ENCODE peak calls at places on chromosomes 3 and 15, in four cellular contexts. C is naive thymus-derived CD4-positive, alpha-beta T cell; O is transverse colon; A is pancreas. L is an unnamed sample. For H3K4me1, the result is how much of the 10 kb centered on the place peaks cover.

GRCh38 chr15:77853910-77854309 is 221.2 kb upstream of the LINGO1 start:
- DNase-seq in C (no peak), O (no peak), A (no peak), L (no peak)

GRCh38 chr3:138439646-138440045 is 5.2 kb downstream of the ESYT3 start:
- DNase-seq in C (no peak), O (no peak), A (no peak), L (no peak)

GRCh38 chr3:189320511-189320910 is 148.7 kb downstream of the TPRG1 start:
- DNase-seq in C (no peak), O (no peak), A (no peak), L (no peak)

GRCh38 chr3:188234172-188234571 is 80.2 kb downstream of the LPP start:
- DNase-seq in C (no peak), O (no peak), A (no peak), L (no peak)

GRCh38 chr3:172103724-172104123 is 64.3 kb downstream of the FNDC3B start:
- DNase-seq in C (no peak), O (no peak), A (no peak), L (no peak)

GRCh38 chr3:183490653-183491052 is 62.2 kb upstream of the MCF2L2 start:
- DNase-seq in C (peak), O (peak), A (no peak), L (no peak)

GRCh38 chr3:102904629-102905028 is 469.8 kb downstream of the ZPLD1 start:
- DNase-seq in C (no peak), O (no peak), A (no peak), L (peak)

GRCh38 chr3:11588755-11589154 is 55.0 kb downstream of the VGLL4 start:
- DNase-seq in C (no peak), O (no peak), A (no peak), L (no peak)

GRCh38 chr15:28110416-28110975 is 11.4 kb upstream of the OCA2 start:
- DNase-seq in C (no peak), O (no peak), A (no peak), L (no peak)

GRCh38 chr15:59026207-59026606 is 38.7 kb downstream of the RNF111 start:
- DNase-seq in C (no peak), O (no peak), A (no peak), L (no peak)

GRCh38 chr3:88882121-88882520 is 225.3 kb upstream of the EPHA3 start:
- DNase-seq in C (no peak), O (no peak), A (no peak), L (no peak)

GRCh38 chr3:18246336-18247060 is 178.6 kb downstream of the SATB1 start:
- DNase-seq in C (no peak), O (no peak), A (no peak), L (no peak)

GRCh38 chr3:179969525-179969924 is 67.2 kb downstream of the PEX5L start:
- DNase-seq in C (no peak), O (no peak), A (no peak), L (no peak)

GRCh38 chr3:169458752-169459151 is 204.8 kb downstream of the MECOM start:
- DNase-seq in C (no peak), O (no peak), A (no peak), L (no peak)

GRCh38 chr3:124075758-124076157 is 83.8 kb upstream of the ROPN1 start:
- DNase-seq in C (no peak), O (no peak), A (no peak), L (no peak)

GRCh38 chr3:160941885-160942494 is 163.2 kb downstream of the B3GALNT1 start:
- DNase-seq in C (peak), O (peak), A (peak), L (no peak)

GRCh38 chr3:123524987-123525386 is 59.9 kb downstream of the HACD2 start:
- DNase-seq in C (no peak), O (no peak), A (no peak), L (no peak)

GRCh38 chr15:62482715-62483429 is 317.8 kb upstream of the C2CD4B start:
- DNase-seq in C (no peak), O (no peak), A (no peak), L (no peak)

GRCh38 chr3:138747229-138747628 is 87.5 kb downstream of the PIK3CB start:
- DNase-seq in C (no peak), O (no peak), A (no peak), L (no peak)

GRCh38 chr3:16299746-16300145 is 34.7 kb downstream of the OXNAD1 start:
- DNase-seq in C (no peak), O (no peak), A (no peak), L (no peak)

GRCh38 chr3:29324180-29324651 is 43.3 kb downstream of the RBMS3 start:
- DNase-seq in C (no peak), O (peak), A (peak), L (peak)

GRCh38 chr15:69305204-69305931 is 6.7 kb downstream of the PAQR5 start:
- DNase-seq in C (no peak), O (peak), A (peak), L (no peak)

GRCh38 chr3:107928084-107928445 is 162.8 kb downstream of the CD47 start:
- DNase-seq in C (peak), O (peak), A (no peak), L (no peak)

GRCh38 chr3:47772788-47773187 is 8.9 kb downstream of the SMARCC1 start:
- DNase-seq in C (no peak), O (no peak), A (no peak), L (no peak)

GRCh38 chr3:125042725-125043406 is 12.9 kb downstream of the HEG1 start:
- DNase-seq in C (no peak), O (no peak), A (no peak), L (peak)

GRCh38 chr15:24748812-24749439 is 73.4 kb downstream of the NPAP1 start:
- DNase-seq in C (no peak), O (no peak), A (no peak), L (no peak)

GRCh38 chr3:195709676-195710085 is 11.1 kb upstream of the MUC20 start:
- DNase-seq in C (no peak), O (no peak), A (no peak), L (no peak)

GRCh38 chr3:98541695-98542094 is 9.9 kb downstream of the GPR15 start:
- DNase-seq in C (no peak), O (no peak), A (no peak), L (no peak)

GRCh38 chr3:42745291-42745745 is 27.7 kb downstream of the CCDC13 start:
- DNase-seq in C (no peak), O (no peak), A (no peak), L (no peak)

GRCh38 chr3:142057331-142057725 is 92.0 kb downstream of the TFDP2 start:
- DNase-seq in C (no peak), O (no peak), A (no peak), L (no peak)

GRCh38 chr3:123352134-123352554 is 96.7 kb downstream of the ADCY5 start:
- DNase-seq in C (no peak), O (no peak), A (peak), L (peak)

GRCh38 chr3:34213481-34213880 is 415.1 kb downstream of the PDCD6IP start:
- DNase-seq in C (no peak), O (no peak), A (peak), L (no peak)
- H3K4me1 ChIP-seq in C (under half), O (under half), A (under half), L (under half)

DNA sequence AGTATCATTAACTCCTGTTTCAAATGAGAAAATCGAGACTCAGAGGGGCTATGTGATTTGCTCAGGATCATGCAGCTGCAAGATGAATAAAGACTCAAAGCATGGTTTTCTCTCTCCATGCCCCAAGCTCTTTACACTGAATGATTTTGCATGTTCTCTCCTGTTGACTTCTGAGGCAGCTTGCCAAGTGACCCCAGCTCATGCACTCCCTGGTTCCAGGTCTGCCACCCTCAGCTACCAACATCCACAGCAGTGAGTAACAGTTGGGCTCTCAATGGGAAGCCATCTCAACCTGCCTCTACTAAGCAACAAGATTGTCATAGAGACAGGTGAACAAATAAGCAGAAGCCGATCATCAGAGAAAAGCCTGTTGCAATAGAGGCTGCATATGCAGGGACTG is 116.9 kb upstream of the GADL1 start:
- DNase-seq in C (no peak), O (no peak), A (no peak), L (no peak)
- H3K27ac ChIP-seq in C (no peak), O (no peak), A (no peak), L (no peak)

DNA sequence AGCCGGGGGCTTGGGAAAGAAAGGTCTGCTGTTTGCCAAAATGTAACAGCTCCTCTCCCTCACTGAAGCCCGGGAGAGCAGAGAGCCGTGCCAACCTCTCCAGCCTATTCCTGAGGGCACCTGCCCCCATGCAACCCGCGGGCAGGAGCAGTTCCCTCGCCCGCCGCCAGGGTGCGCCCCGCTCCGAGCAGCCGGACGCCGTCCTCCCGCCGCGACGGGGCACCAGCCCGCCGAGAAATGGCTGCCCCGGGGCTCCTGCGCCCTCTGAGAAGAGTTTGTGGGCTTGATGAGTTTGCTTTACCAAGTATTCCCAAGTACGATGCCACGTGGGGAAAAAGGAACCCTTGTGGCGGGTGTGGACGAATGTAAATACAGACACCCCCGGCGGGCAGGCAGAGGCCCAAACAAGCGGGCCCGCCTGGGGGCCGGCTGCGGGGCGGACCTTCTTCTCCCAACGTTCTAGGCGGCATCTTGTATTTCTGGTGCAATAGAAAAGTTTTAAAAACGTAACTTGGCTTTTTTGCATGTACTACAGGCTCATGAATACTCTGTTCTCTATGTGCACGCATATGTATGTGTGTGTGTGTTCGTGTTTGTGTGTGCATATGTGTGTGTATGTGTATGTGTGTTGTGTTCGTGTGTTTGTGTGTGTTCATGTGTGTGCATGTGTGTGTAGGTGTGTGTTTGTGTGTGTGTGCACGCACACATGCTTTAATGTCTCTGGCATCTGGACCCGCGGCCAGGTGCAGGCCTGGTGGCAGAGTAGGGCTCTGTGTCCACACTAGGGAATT is 162.9 kb downstream of the CHSY1 start:
- DNase-seq in C (peak), O (peak), A (peak), L (peak)
- H3K4me3 ChIP-seq in C (no peak), O (peak), A (no peak), L (peak)

GRCh38 chr3:158109295-158109803 is 540 bp upstream of the RSRC1 start:
- DNase-seq in C (no peak), O (no peak), A (no peak), L (no peak)
- H3K4me1 ChIP-seq in C (under half), O (half or more), A (under half), L (half or more)

DNA sequence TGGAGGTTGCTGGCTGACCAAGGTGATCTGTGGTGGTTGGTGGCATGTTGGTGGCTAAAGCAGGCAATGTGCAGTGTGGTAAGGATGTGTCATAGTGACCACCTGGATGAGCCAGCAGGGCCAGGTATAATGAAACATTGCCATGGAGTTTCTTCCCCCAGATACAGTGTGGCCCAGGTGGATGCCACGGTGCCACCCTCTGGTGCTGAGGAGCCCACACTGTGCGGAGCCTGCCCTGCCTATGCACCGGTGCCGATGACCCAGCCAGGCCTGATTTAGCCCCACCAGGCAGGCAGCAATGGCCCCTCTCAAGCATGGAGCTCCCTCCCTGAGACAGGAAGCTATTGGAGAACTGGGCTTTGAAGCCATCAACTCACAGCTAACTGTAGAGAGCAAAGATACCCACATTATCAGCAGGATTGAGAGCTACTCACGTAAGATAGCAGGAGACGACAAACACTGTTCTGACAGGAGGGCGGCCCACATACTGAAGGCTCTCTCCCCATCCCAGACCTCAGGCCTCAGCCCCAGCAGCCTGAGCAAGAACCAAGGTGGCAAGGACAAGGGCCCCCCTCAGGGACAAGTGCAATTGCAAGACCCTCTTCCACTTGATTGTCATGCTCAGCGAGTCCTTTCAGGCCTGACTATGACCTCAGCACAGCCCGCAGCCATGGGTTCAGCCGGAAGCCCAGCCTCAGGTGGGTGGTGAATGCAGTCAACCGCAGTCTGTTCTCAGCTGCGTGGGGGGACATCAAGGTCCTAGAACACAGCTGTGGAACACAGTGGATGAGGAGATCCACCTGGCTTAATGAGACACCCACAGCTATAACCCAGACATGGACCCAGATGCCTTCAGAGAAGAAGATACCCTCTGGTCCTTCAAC is 82.8 kb upstream of the CDV3 start:
- DNase-seq in C (peak), O (peak), A (no peak), L (no peak)
- H3K27ac ChIP-seq in C (peak), O (peak), A (no peak), L (no peak)

GRCh38 chr15:36793205-36793604 is 213.8 kb downstream of the CDIN1 start:
- DNase-seq in C (no peak), O (no peak), A (no peak), L (no peak)
- H3K4me3 ChIP-seq in C (no peak), O (no peak), A (no peak), L (no peak)

DNA sequence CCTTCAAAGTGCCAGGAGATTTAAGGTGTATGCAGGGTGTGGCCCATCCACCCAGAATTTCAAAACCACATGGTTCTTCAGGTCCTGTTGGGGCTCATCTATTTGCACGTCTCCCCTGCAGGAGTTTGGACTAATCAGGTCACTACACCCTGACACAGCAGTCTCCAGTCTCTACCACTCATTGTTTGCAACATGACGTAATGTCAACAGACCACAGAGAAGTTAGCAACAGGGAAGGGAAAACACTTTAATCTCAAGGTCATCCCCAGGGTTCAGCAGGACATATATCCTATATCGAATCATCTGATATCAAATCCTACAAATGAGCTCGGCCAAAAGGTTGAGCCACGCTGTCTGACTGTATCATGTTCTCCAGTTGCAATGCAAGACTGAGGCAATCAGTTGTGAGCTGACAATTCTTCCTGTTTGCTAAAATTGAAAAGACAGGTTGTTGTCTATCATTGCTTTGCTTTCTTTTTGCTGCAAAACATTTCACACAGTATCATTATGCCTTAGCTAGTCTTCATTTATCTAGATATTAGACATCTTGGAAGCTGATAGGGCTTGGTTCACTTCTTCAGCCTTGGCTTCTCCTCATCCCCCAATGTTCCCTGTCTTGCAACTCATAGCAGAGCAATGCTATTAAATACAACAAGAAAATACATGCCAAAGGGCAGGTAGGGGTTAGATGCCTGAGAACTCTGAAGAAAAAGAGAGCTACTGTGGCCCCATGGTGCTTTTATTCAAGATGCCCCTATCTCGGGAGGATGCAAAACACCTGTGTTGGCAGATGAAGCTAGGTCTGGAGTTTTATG is 13.4 kb upstream of the LEKR1 start:
- DNase-seq in C (no peak), O (no peak), A (peak), L (no peak)
- H3K4me1 ChIP-seq in C (under half), O (under half), A (under half), L (under half)

GRCh38 chr3:135966875-135967274 is 1.3 kb downstream of the PPP2R3A start:
- DNase-seq in C (no peak), O (no peak), A (no peak), L (no peak)
- H3K27ac ChIP-seq in C (no peak), O (peak), A (no peak), L (peak)

L was measured in left ventricle myocardium inferior.